ENCODE peak calls at places on chromosomes 3 and 15, in four cellular contexts. C is pulmonary artery endothelial cell, V is GM12892, Y is HEK293T. T is an unnamed sample.
A peak's percentile ranks its signal among the peaks of the same experiment; 100 is the strongest.

GRCh38 chr3:141405025-141405424 is 36.7 kb downstream of the ZBTB38 start:
- DNase-seq in V (no peak), C (peak; percentile 67), Y (no peak), T (no peak)

GRCh38 chr3:5226783-5227182 is 39.3 kb downstream of the EDEM1 start:
- DNase-seq in C (no peak), Y (no peak), V (no peak), T (peak; percentile 33)

GRCh38 chr15:57698243-57698642 is 8.3 kb upstream of the POLR2M start:
- DNase-seq in V (no peak), C (no peak), Y (no peak), T (no peak)

GRCh38 chr3:23696842-23697241 is 108.9 kb upstream of the UBE2E1 start:
- DNase-seq in Y (no peak), V (no peak), C (no peak), T (no peak)

GRCh38 chr3:48929358-48930035 is 10.9 kb downstream of the ARIH2 start:
- DNase-seq in Y (no peak), C (no peak), V (no peak), T (no peak)

GRCh38 chr3:105369501-105370371 is 3.0 kb downstream of the ALCAM start:
- DNase-seq in C (no peak), Y (peak; percentile 28), V (no peak), T (peak; percentile 83)

GRCh38 chr15:50116477-50116876 is 2.6 kb downstream of the ATP8B4 start:
- DNase-seq in V (no peak), C (no peak), Y (peak; percentile 7), T (peak; percentile 53)

GRCh38 chr3:13787533-13787932 is 92.3 kb downstream of the WNT7A start:
- DNase-seq in C (no peak), V (no peak), Y (no peak), T (no peak)

GRCh38 chr3:113148307-113148703 is 63.1 kb upstream of the BOC start:
- DNase-seq in C (no peak), Y (no peak), V (no peak), T (no peak)

GRCh38 chr15:91007266-91007665 is 12.9 kb upstream of the PRC1 start:
- DNase-seq in Y (no peak), V (no peak), C (no peak), T (no peak)

T was measured in myocyte.